ENCODE peak calls at places on chromosomes 7 and 10, in five cellular contexts. One of them, this sample, is unnamed.

GRCh38 chr7:28937103-28937502 is 21.0 kb downstream of the TRIL start:
- DNase-seq in CD4-positive, alpha-beta T cell: no peak
- DNase-seq in T-helper 17 cell: no peak
- DNase-seq in NAMALWA: no peak
- DNase-seq in caudate nucleus: no peak
- DNase-seq in this sample: no peak

GRCh38 chr10:47190802-47191450 is 109.1 kb upstream of the GDF10 start:
- DNase-seq in CD4-positive, alpha-beta T cell: no peak
- DNase-seq in T-helper 17 cell: no peak
- DNase-seq in NAMALWA: no peak
- DNase-seq in caudate nucleus: no peak
- DNase-seq in this sample: no peak

GRCh38 chr10:86945361-86946214 is 11.8 kb downstream of the MMRN2 start:
- DNase-seq in CD4-positive, alpha-beta T cell: no peak
- DNase-seq in T-helper 17 cell: no peak
- DNase-seq in NAMALWA: no peak
- DNase-seq in caudate nucleus: no peak
- DNase-seq in this sample: no peak

GRCh38 chr10:58642283-58642682 is 129.6 kb downstream of the BICC1 start:
- DNase-seq in CD4-positive, alpha-beta T cell: no peak
- DNase-seq in T-helper 17 cell: no peak
- DNase-seq in NAMALWA: no peak
- DNase-seq in caudate nucleus: no peak
- DNase-seq in this sample: no peak

GRCh38 chr7:21107101-21107500 is 320.4 kb upstream of the SP8 start:
- DNase-seq in CD4-positive, alpha-beta T cell: no peak
- DNase-seq in T-helper 17 cell: no peak
- DNase-seq in NAMALWA: no peak
- DNase-seq in caudate nucleus: no peak
- DNase-seq in this sample: no peak

GRCh38 chr7:158018971-158019645 is 568.5 kb downstream of the PTPRN2 start:
- DNase-seq in CD4-positive, alpha-beta T cell: peak
- DNase-seq in T-helper 17 cell: no peak
- DNase-seq in NAMALWA: no peak
- DNase-seq in caudate nucleus: no peak
- DNase-seq in this sample: no peak

GRCh38 chr10:102705531-102705930 is 8.7 kb downstream of the ARL3 start:
- DNase-seq in CD4-positive, alpha-beta T cell: no peak
- DNase-seq in T-helper 17 cell: no peak
- DNase-seq in NAMALWA: peak
- DNase-seq in caudate nucleus: no peak
- DNase-seq in this sample: no peak

GRCh38 chr7:116122972-116123595 is 87.3 kb upstream of the TES start:
- DNase-seq in CD4-positive, alpha-beta T cell: no peak
- DNase-seq in T-helper 17 cell: no peak
- DNase-seq in NAMALWA: peak
- DNase-seq in caudate nucleus: no peak
- DNase-seq in this sample: no peak

GRCh38 chr10:7475046-7475860 is 64.4 kb upstream of the SFMBT2 start:
- DNase-seq in CD4-positive, alpha-beta T cell: no peak
- DNase-seq in T-helper 17 cell: no peak
- DNase-seq in NAMALWA: peak
- DNase-seq in caudate nucleus: no peak
- DNase-seq in this sample: no peak

GRCh38 chr10:31317652-31318381 is 1.2 kb upstream of the ZEB1 start:
- DNase-seq in CD4-positive, alpha-beta T cell: peak
- DNase-seq in T-helper 17 cell: peak
- DNase-seq in NAMALWA: no peak
- DNase-seq in caudate nucleus: no peak
- DNase-seq in this sample: no peak

GRCh38 chr10:125003901-125004467 is 62.1 kb downstream of the ZRANB1 start:
- DNase-seq in CD4-positive, alpha-beta T cell: peak
- DNase-seq in T-helper 17 cell: no peak
- DNase-seq in NAMALWA: no peak
- DNase-seq in caudate nucleus: no peak
- DNase-seq in this sample: no peak

GRCh38 chr7:116630932-116631449 is 41.0 kb upstream of the MET start:
- DNase-seq in CD4-positive, alpha-beta T cell: no peak
- DNase-seq in T-helper 17 cell: no peak
- DNase-seq in NAMALWA: no peak
- DNase-seq in caudate nucleus: no peak
- DNase-seq in this sample: no peak

GRCh38 chr7:93817004-93817403 is 73.5 kb downstream of the TFPI2 start:
- DNase-seq in CD4-positive, alpha-beta T cell: no peak
- DNase-seq in T-helper 17 cell: no peak
- DNase-seq in NAMALWA: no peak
- DNase-seq in caudate nucleus: no peak
- DNase-seq in this sample: no peak

GRCh38 chr7:27661776-27662489 is 750 bp downstream of the HIBADH start:
- DNase-seq in CD4-positive, alpha-beta T cell: peak
- DNase-seq in T-helper 17 cell: no peak
- DNase-seq in NAMALWA: peak
- DNase-seq in caudate nucleus: peak
- DNase-seq in this sample: peak

GRCh38 chr10:131626274-131626673 is 274.5 kb upstream of the PPP2R2D start:
- DNase-seq in CD4-positive, alpha-beta T cell: no peak
- DNase-seq in T-helper 17 cell: no peak
- DNase-seq in NAMALWA: no peak
- DNase-seq in caudate nucleus: no peak
- DNase-seq in this sample: no peak

GRCh38 chr7:123867220-123867619 is 22.3 kb downstream of the HYAL4 start:
- DNase-seq in CD4-positive, alpha-beta T cell: no peak
- DNase-seq in T-helper 17 cell: no peak
- DNase-seq in NAMALWA: no peak
- DNase-seq in caudate nucleus: no peak
- DNase-seq in this sample: no peak

GRCh38 chr10:113720386-113720785 is 31.1 kb upstream of the PLEKHS1 start:
- DNase-seq in CD4-positive, alpha-beta T cell: no peak
- DNase-seq in T-helper 17 cell: no peak
- DNase-seq in NAMALWA: no peak
- DNase-seq in caudate nucleus: no peak
- DNase-seq in this sample: no peak

GRCh38 chr10:9175200-9175599 is 1120.7 kb downstream of the GATA3 start:
- DNase-seq in CD4-positive, alpha-beta T cell: no peak
- DNase-seq in T-helper 17 cell: no peak
- DNase-seq in NAMALWA: no peak
- DNase-seq in caudate nucleus: no peak
- DNase-seq in this sample: no peak

GRCh38 chr10:61634711-61635110 is 28.0 kb upstream of the CABCOCO1 start:
- DNase-seq in CD4-positive, alpha-beta T cell: no peak
- DNase-seq in T-helper 17 cell: no peak
- DNase-seq in NAMALWA: no peak
- DNase-seq in caudate nucleus: no peak
- DNase-seq in this sample: no peak

GRCh38 chr7:117072620-117073118 is 119.4 kb downstream of the ST7 start:
- DNase-seq in CD4-positive, alpha-beta T cell: no peak
- DNase-seq in T-helper 17 cell: no peak
- DNase-seq in NAMALWA: no peak
- DNase-seq in caudate nucleus: peak
- DNase-seq in this sample: no peak

GRCh38 chr10:70274643-70275042 is 9.2 kb downstream of the NPFFR1 start:
- DNase-seq in CD4-positive, alpha-beta T cell: no peak
- DNase-seq in T-helper 17 cell: no peak
- DNase-seq in NAMALWA: no peak
- DNase-seq in caudate nucleus: no peak
- DNase-seq in this sample: no peak

GRCh38 chr7:44979481-44980392 is 922 bp upstream of the MYO1G start:
- DNase-seq in CD4-positive, alpha-beta T cell: no peak
- DNase-seq in T-helper 17 cell: no peak
- DNase-seq in NAMALWA: peak
- DNase-seq in caudate nucleus: no peak
- DNase-seq in this sample: no peak

GRCh38 chr7:50962962-50963374 is 180.3 kb upstream of the GRB10 start:
- DNase-seq in CD4-positive, alpha-beta T cell: no peak
- DNase-seq in T-helper 17 cell: no peak
- DNase-seq in NAMALWA: no peak
- DNase-seq in caudate nucleus: no peak
- DNase-seq in this sample: no peak

GRCh38 chr10:130357226-130357625 is 221.0 kb downstream of the GLRX3 start:
- DNase-seq in CD4-positive, alpha-beta T cell: no peak
- DNase-seq in T-helper 17 cell: no peak
- DNase-seq in NAMALWA: no peak
- DNase-seq in caudate nucleus: no peak
- DNase-seq in this sample: no peak

GRCh38 chr10:96587255-96588059 is 645 bp upstream of the TM9SF3 start:
- DNase-seq in CD4-positive, alpha-beta T cell: no peak
- DNase-seq in T-helper 17 cell: no peak
- DNase-seq in NAMALWA: peak
- DNase-seq in caudate nucleus: no peak
- DNase-seq in this sample: peak

GRCh38 chr7:134827889-134828288 is 48.5 kb downstream of the CALD1 start:
- DNase-seq in CD4-positive, alpha-beta T cell: no peak
- DNase-seq in T-helper 17 cell: no peak
- DNase-seq in NAMALWA: no peak
- DNase-seq in caudate nucleus: no peak
- DNase-seq in this sample: no peak

GRCh38 chr10:36195364-36195763 is 553.3 kb upstream of the FZD8 start:
- DNase-seq in CD4-positive, alpha-beta T cell: no peak
- DNase-seq in T-helper 17 cell: no peak
- DNase-seq in NAMALWA: no peak
- DNase-seq in caudate nucleus: no peak
- DNase-seq in this sample: no peak

GRCh38 chr7:36599645-36600313 is 124.5 kb downstream of the AOAH start:
- DNase-seq in CD4-positive, alpha-beta T cell: no peak
- DNase-seq in T-helper 17 cell: no peak
- DNase-seq in NAMALWA: no peak
- DNase-seq in caudate nucleus: no peak
- DNase-seq in this sample: no peak

GRCh38 chr7:105596866-105597265 is 15.6 kb upstream of the EFCAB10 start:
- DNase-seq in CD4-positive, alpha-beta T cell: no peak
- DNase-seq in T-helper 17 cell: no peak
- DNase-seq in NAMALWA: no peak
- DNase-seq in caudate nucleus: no peak
- DNase-seq in this sample: no peak

GRCh38 chr7:158706273-158706704 is 1.7 kb upstream of the NCAPG2 start:
- DNase-seq in CD4-positive, alpha-beta T cell: no peak
- DNase-seq in T-helper 17 cell: no peak
- DNase-seq in NAMALWA: no peak
- DNase-seq in caudate nucleus: no peak
- DNase-seq in this sample: no peak

GRCh38 chr10:133195611-133196010 is 34.4 kb upstream of the UTF1 start:
- DNase-seq in CD4-positive, alpha-beta T cell: no peak
- DNase-seq in T-helper 17 cell: no peak
- DNase-seq in NAMALWA: no peak
- DNase-seq in caudate nucleus: no peak
- DNase-seq in this sample: no peak

GRCh38 chr10:132036153-132036886 is 29.4 kb upstream of the JAKMIP3 start:
- DNase-seq in CD4-positive, alpha-beta T cell: no peak
- DNase-seq in T-helper 17 cell: no peak
- DNase-seq in NAMALWA: no peak
- DNase-seq in caudate nucleus: no peak
- DNase-seq in this sample: no peak